ENCODE peak calls at places on chromosomes 16 and 17, in seven cellular contexts. U is IMR-90, I is mesendoderm, V is neuronal stem cell, Y is H9, M is H1, Z is mesenchymal stem cell. D is an unnamed sample.
A peak's percentile ranks its signal among the peaks of the same experiment; 100 is the strongest.

GRCh38 chr17:19010729-19011505 is 6.4 kb upstream of the FAM83G start:
- DNase-seq in U (no peak), I (peak; percentile 38), V (no peak), Y (no peak), M (no peak), Z (peak; percentile 47), D (no peak)

GRCh38 chr16:81696136-81696958 is 82.7 kb upstream of the PLCG2 start:
- DNase-seq in U (no peak), I (no peak), V (no peak), Y (no peak), M (no peak), Z (no peak), D (peak; percentile 26)

GRCh38 chr16:63617990-63618763 is 1503.7 kb downstream of the CDH11 start:
- DNase-seq in U (no peak), I (no peak), V (no peak), Y (peak; percentile 35), M (no peak), Z (peak; percentile 18), D (no peak)

GRCh38 chr17:8160741-8161221 is 2.0 kb downstream of the VAMP2 start:
- DNase-seq in U (no peak), I (no peak), V (no peak), Y (no peak), M (no peak), Z (peak; percentile 7), D (no peak)

GRCh38 chr17:7445011-7445927 is at the start of gene CHRNB1:
- DNase-seq in U (peak; percentile 27), I (peak; percentile 88), V (peak; percentile 85), Y (peak; percentile 99), M (peak; percentile 94), Z (peak; percentile 57), D (peak; percentile 85)

GRCh38 chr16:86221085-86221484 is 289.2 kb upstream of the FOXF1 start:
- DNase-seq in U (peak; percentile 98), I (no peak), V (no peak), Y (no peak), M (no peak), Z (peak; percentile 34), D (no peak)

GRCh38 chr17:70345061-70345460 is 175.7 kb downstream of the KCNJ2 start:
- DNase-seq in U (no peak), I (no peak), V (no peak), Y (no peak), M (no peak), Z (peak; percentile 2), D (no peak)

GRCh38 chr17:44280383-44280782 is 12.4 kb upstream of the SLC4A1 start:
- DNase-seq in U (no peak), I (no peak), V (no peak), Y (no peak), M (no peak), Z (no peak), D (no peak)

GRCh38 chr16:81730090-81731051 is 48.7 kb upstream of the PLCG2 start:
- DNase-seq in U (peak; percentile 72), I (peak; percentile 99), V (peak; percentile 91), Y (peak; percentile 100), M (peak; percentile 99), Z (peak; percentile 90), D (peak; percentile 96)

GRCh38 chr17:40095944-40096791 is 4.2 kb downstream of the NR1D1 start:
- DNase-seq in U (peak; percentile 19), I (no peak), V (no peak), Y (no peak), M (no peak), Z (no peak), D (peak; percentile 41)

GRCh38 chr16:64417711-64418227 is 704.1 kb downstream of the CDH11 start:
- DNase-seq in U (peak; percentile 41), I (no peak), V (no peak), Y (no peak), M (no peak), Z (peak; percentile 32), D (no peak)

GRCh38 chr17:3959295-3959899 is 4.8 kb downstream of the ATP2A3 start:
- DNase-seq in U (peak; percentile 83), I (no peak), V (no peak), Y (no peak), M (no peak), Z (peak; percentile 80), D (no peak)

GRCh38 chr16:51453296-51453695 is 302.2 kb upstream of the SALL1 start:
- DNase-seq in U (no peak), I (no peak), V (no peak), Y (no peak), M (no peak), Z (no peak), D (no peak)

GRCh38 chr17:39199673-39199985 is 454 bp upstream of the RPL19 start:
- DNase-seq in U (no peak), I (no peak), V (no peak), Y (no peak), M (no peak), Z (no peak), D (no peak)

GRCh38 chr17:33072421-33073175 is 81.0 kb downstream of the SPACA3 start:
- DNase-seq in U (no peak), I (no peak), V (no peak), Y (no peak), M (no peak), Z (peak; percentile 1), D (peak; percentile 91)

GRCh38 chr17:20066253-20066652 is 57.1 kb downstream of the SPECC1 start:
- DNase-seq in U (peak; percentile 80), I (no peak), V (no peak), Y (no peak), M (no peak), Z (no peak), D (peak; percentile 25)

GRCh38 chr16:15057755-15058417 is 2.0 kb upstream of the NTAN1 start:
- DNase-seq in U (no peak), I (no peak), V (no peak), Y (no peak), M (no peak), Z (no peak), D (peak; percentile 50)

GRCh38 chr17:80790981-80791742 is 200.5 kb upstream of the CHMP6 start:
- DNase-seq in U (no peak), I (no peak), V (no peak), Y (no peak), M (no peak), Z (peak; percentile 36), D (no peak)

GRCh38 chr17:40315678-40316570 is 6.9 kb downstream of the RARA start:
- DNase-seq in U (no peak), I (no peak), V (no peak), Y (no peak), M (no peak), Z (no peak), D (no peak)

GRCh38 chr17:71409712-71410111 is 711.1 kb upstream of the SOX9 start:
- DNase-seq in U (peak; percentile 70), I (no peak), V (no peak), Y (no peak), M (no peak), Z (peak; percentile 54), D (no peak)

GRCh38 chr17:68698761-68699160 is 97.6 kb upstream of the FAM20A start:
- DNase-seq in U (no peak), I (no peak), V (no peak), Y (no peak), M (no peak), Z (peak; percentile 26), D (no peak)

GRCh38 chr16:71895679-71896385 is 501 bp downstream of the IST1 start:
- DNase-seq in U (peak; percentile 50), I (no peak), V (peak; percentile 6), Y (no peak), M (no peak), Z (peak; percentile 43), D (peak; percentile 34)

GRCh38 chr17:58268774-58269556 is 11.8 kb downstream of the MPO start:
- DNase-seq in U (no peak), I (no peak), V (no peak), Y (no peak), M (peak; percentile 33), Z (no peak), D (no peak)

DNA sequence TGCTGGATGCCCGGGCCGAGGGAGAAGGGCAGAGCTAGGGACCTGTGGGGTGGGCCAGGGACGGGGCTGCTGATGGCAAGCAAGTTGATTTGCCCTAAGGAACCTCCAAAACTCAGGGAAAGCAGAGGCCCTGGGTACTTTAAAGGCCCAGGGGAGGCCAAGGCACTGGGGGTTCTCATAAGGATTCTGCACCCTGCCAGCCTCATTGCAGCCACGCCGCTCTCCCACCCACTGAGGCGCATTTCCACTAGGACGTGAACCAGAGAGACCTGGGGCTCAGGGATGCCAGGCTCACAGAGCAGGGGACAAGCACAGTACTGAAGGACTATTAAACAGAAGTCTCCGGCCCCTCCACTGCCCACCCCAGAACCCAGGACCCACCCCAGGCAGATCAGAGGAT is 39.4 kb upstream of the RBFOX3 start:
- DNase-seq in U (no peak), I (no peak), V (no peak), Y (peak; percentile 16), M (peak; percentile 13), Z (no peak), D (no peak)
- H3K4ac ChIP-seq in U (no peak overlapping the region), I (no peak overlapping the region), V (no peak overlapping the region), Y (no peak overlapping the region), M (no peak overlapping the region), Z (no peak overlapping the region), D (no peak overlapping the region)

DNA sequence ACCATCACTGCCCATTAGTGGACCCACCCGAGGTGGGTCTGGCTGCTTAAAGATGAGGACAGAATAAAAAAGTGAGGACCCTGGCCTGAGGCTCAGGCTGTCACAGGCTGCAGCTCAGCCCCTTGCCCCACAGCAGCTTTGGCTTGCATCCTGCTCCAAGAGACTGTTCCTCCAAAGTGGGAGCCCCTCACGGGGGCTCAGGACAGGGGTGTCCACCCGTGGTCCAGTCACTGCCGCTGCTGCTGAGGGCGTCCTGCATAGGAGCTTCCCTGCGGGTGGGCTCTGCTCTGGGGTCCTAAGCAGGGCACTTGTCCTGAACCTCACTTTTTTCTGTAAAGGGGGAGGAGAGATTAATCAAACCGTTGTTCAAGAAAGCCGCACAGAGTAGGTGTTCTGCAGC is 47.8 kb downstream of the SREBF1 start:
- DNase-seq in U (no peak), I (no peak), V (no peak), Y (no peak), M (no peak), Z (no peak), D (no peak)
- H2BK120ac ChIP-seq in U (no peak overlapping the region), I (no peak overlapping the region), V (no peak overlapping the region), Y (no peak overlapping the region), M (no peak overlapping the region), Z (no peak overlapping the region), D (no peak overlapping the region)

GRCh38 chr17:76831316-76831715 is 36.9 kb upstream of the MGAT5B start:
- DNase-seq in U (no peak), I (no peak), V (no peak), Y (no peak), M (no peak), Z (no peak), D (no peak)

GRCh38 chr17:76833747-76834146 is 34.5 kb upstream of the MGAT5B start:
- DNase-seq in U (no peak), I (no peak), V (no peak), Y (no peak), M (no peak), Z (no peak), D (no peak)

GRCh38 chr17:76834889-76835288 is 33.3 kb upstream of the MGAT5B start:
- DNase-seq in U (no peak), I (no peak), V (no peak), Y (no peak), M (no peak), Z (no peak), D (no peak)

GRCh38 chr17:76827736-76828135 is 40.5 kb upstream of the MGAT5B start:
- DNase-seq in U (no peak), I (no peak), V (no peak), Y (no peak), M (no peak), Z (no peak), D (no peak)

GRCh38 chr17:76833034-76833689 is 35.0 kb upstream of the MGAT5B start:
- DNase-seq in U (no peak), I (no peak), V (no peak), Y (no peak), M (no peak), Z (no peak), D (no peak)
- H3K4me1 ChIP-seq in U (no peaks in the 10 kb centered on the region), I (no peaks in the 10 kb centered on the region), V (peaks cover 2% of the 10 kb centered on the region), Y (no peaks in the 10 kb centered on the region), M (no peaks in the 10 kb centered on the region), Z (no peaks in the 10 kb centered on the region), D (no peaks in the 10 kb centered on the region)

GRCh38 chr16:89853306-89853993 is 19.9 kb upstream of the TCF25 start:
- DNase-seq in U (no peak), I (no peak), V (no peak), Y (no peak), M (no peak), Z (no peak), D (no peak)
- H3K4ac ChIP-seq in U (no peak overlapping the region), I (no peak overlapping the region), V (no peak overlapping the region), Y (no peak overlapping the region), M (no peak overlapping the region), Z (no peak overlapping the region), D (no peak overlapping the region)